ENCODE peak calls at places on chromosomes 16 and 17, in four cellular contexts. One of them, this sample, is unnamed.

GRCh38 chr17:9522074-9522473 is 53.5 kb downstream of the STX8 start:
- DNase-seq in sigmoid colon: no peak
- DNase-seq in SK-N-SH: peak; percentile 49
- DNase-seq in A549: peak; percentile 60
- DNase-seq in this sample: peak; percentile 18

GRCh38 chr16:12646490-12647274 is 157.0 kb downstream of the CPPED1 start:
- DNase-seq in sigmoid colon: no peak
- DNase-seq in SK-N-SH: peak; percentile 25
- DNase-seq in A549: peak; percentile 45
- DNase-seq in this sample: peak; percentile 26

GRCh38 chr17:9079461-9080103 is 58.3 kb downstream of the NTN1 start:
- DNase-seq in sigmoid colon: no peak
- DNase-seq in SK-N-SH: no peak
- DNase-seq in A549: no peak
- DNase-seq in this sample: no peak

GRCh38 chr17:34420254-34420766 is 57.3 kb upstream of the CCL1 start:
- DNase-seq in sigmoid colon: peak; percentile 73
- DNase-seq in SK-N-SH: peak; percentile 85
- DNase-seq in A549: peak; percentile 66
- DNase-seq in this sample: peak; percentile 24

GRCh38 chr16:49465661-49466528 is 92.3 kb downstream of the C16orf78 start:
- DNase-seq in sigmoid colon: peak; percentile 24
- DNase-seq in SK-N-SH: no peak
- DNase-seq in A549: no peak
- DNase-seq in this sample: no peak

GRCh38 chr17:33560165-33560564 is 267.1 kb upstream of the ASIC2 start:
- DNase-seq in sigmoid colon: no peak
- DNase-seq in SK-N-SH: no peak
- DNase-seq in A549: no peak
- DNase-seq in this sample: no peak

GRCh38 chr17:45230410-45230786 is 8.7 kb downstream of the FMNL1 start:
- DNase-seq in sigmoid colon: no peak
- DNase-seq in SK-N-SH: no peak
- DNase-seq in A549: no peak
- DNase-seq in this sample: no peak

GRCh38 chr16:80932725-80933124 is 74.0 kb downstream of the CMC2 start:
- DNase-seq in sigmoid colon: peak; percentile 79
- DNase-seq in SK-N-SH: peak; percentile 37
- DNase-seq in A549: peak; percentile 37
- DNase-seq in this sample: no peak

GRCh38 chr16:53078765-53079484 is 24.1 kb downstream of the CHD9 start:
- DNase-seq in sigmoid colon: no peak
- DNase-seq in SK-N-SH: no peak
- DNase-seq in A549: no peak
- DNase-seq in this sample: no peak

GRCh38 chr16:10895053-10895946 is 18.3 kb downstream of the CIITA start:
- DNase-seq in sigmoid colon: no peak
- DNase-seq in SK-N-SH: no peak
- DNase-seq in A549: no peak
- DNase-seq in this sample: peak; percentile 41

GRCh38 chr17:47161988-47162622 is 27.0 kb downstream of the CDC27 start:
- DNase-seq in sigmoid colon: no peak
- DNase-seq in SK-N-SH: no peak
- DNase-seq in A549: no peak
- DNase-seq in this sample: no peak

GRCh38 chr16:69217433-69217832 is 30.5 kb downstream of the SNTB2 start:
- DNase-seq in sigmoid colon: no peak
- DNase-seq in SK-N-SH: no peak
- DNase-seq in A549: peak; percentile 42
- DNase-seq in this sample: no peak

GRCh38 chr16:58426095-58426494 is 33.8 kb downstream of the GINS3 start:
- DNase-seq in sigmoid colon: no peak
- DNase-seq in SK-N-SH: no peak
- DNase-seq in A549: no peak
- DNase-seq in this sample: no peak

GRCh38 chr17:78652913-78653312 is 75.7 kb upstream of the DNAH17 start:
- DNase-seq in sigmoid colon: peak; percentile 19
- DNase-seq in SK-N-SH: no peak
- DNase-seq in A549: no peak
- DNase-seq in this sample: no peak

GRCh38 chr17:2070241-2071023 is 15.5 kb downstream of the HIC1 start:
- DNase-seq in sigmoid colon: no peak
- DNase-seq in SK-N-SH: no peak
- DNase-seq in A549: no peak
- DNase-seq in this sample: no peak

GRCh38 chr16:3673201-3673600 is 18.7 kb downstream of the DNASE1 start:
- DNase-seq in sigmoid colon: no peak
- DNase-seq in SK-N-SH: no peak
- DNase-seq in A549: no peak
- DNase-seq in this sample: no peak

GRCh38 chr16:963913-964695 is 6.7 kb downstream of the LMF1 start:
- DNase-seq in sigmoid colon: no peak
- DNase-seq in SK-N-SH: no peak
- DNase-seq in A549: no peak
- DNase-seq in this sample: no peak

GRCh38 chr17:67326440-67326839 is 39.9 kb downstream of the PSMD12 start:
- DNase-seq in sigmoid colon: no peak
- DNase-seq in SK-N-SH: no peak
- DNase-seq in A549: no peak
- DNase-seq in this sample: no peak

GRCh38 chr16:12350945-12351344 is 374.4 kb downstream of the SNX29 start:
- DNase-seq in sigmoid colon: no peak
- DNase-seq in SK-N-SH: no peak
- DNase-seq in A549: peak; percentile 12
- DNase-seq in this sample: no peak

GRCh38 chr16:59865071-59865671 is 1131.1 kb upstream of the GOT2 start:
- DNase-seq in sigmoid colon: no peak
- DNase-seq in SK-N-SH: no peak
- DNase-seq in A549: no peak
- DNase-seq in this sample: no peak

GRCh38 chr16:58102665-58103427 is 26.3 kb downstream of the CFAP20 start:
- DNase-seq in sigmoid colon: no peak
- DNase-seq in SK-N-SH: no peak
- DNase-seq in A549: no peak
- DNase-seq in this sample: no peak

GRCh38 chr17:78399028-78399692 is 20.7 kb downstream of the PGS1 start:
- DNase-seq in sigmoid colon: no peak
- DNase-seq in SK-N-SH: no peak
- DNase-seq in A549: no peak
- DNase-seq in this sample: no peak

GRCh38 chr17:7495906-7496434 is 11.8 kb downstream of the POLR2A start:
- DNase-seq in sigmoid colon: no peak
- DNase-seq in SK-N-SH: no peak
- DNase-seq in A549: no peak
- DNase-seq in this sample: no peak

GRCh38 chr16:57277586-57277985 is 6.9 kb downstream of the PLLP start:
- DNase-seq in sigmoid colon: peak; percentile 34
- DNase-seq in SK-N-SH: no peak
- DNase-seq in A549: peak; percentile 36
- DNase-seq in this sample: no peak

GRCh38 chr17:44614862-44615261 is 41.4 kb upstream of the MEIOC start:
- DNase-seq in sigmoid colon: no peak
- DNase-seq in SK-N-SH: no peak
- DNase-seq in A549: no peak
- DNase-seq in this sample: no peak

GRCh38 chr16:80014241-80014939 is 413.9 kb upstream of the MAF start:
- DNase-seq in sigmoid colon: no peak
- DNase-seq in SK-N-SH: no peak
- DNase-seq in A549: peak; percentile 88
- DNase-seq in this sample: no peak

GRCh38 chr17:26792486-26792885 is 501.4 kb upstream of the WSB1 start:
- DNase-seq in sigmoid colon: no peak
- DNase-seq in SK-N-SH: no peak
- DNase-seq in A549: no peak
- DNase-seq in this sample: no peak

GRCh38 chr16:14168146-14168545 is 97.0 kb downstream of the MRTFB start:
- DNase-seq in sigmoid colon: no peak
- DNase-seq in SK-N-SH: no peak
- DNase-seq in A549: no peak
- DNase-seq in this sample: no peak

GRCh38 chr17:31525801-31526549 is 134.5 kb downstream of the RAB11FIP4 start:
- DNase-seq in sigmoid colon: no peak
- DNase-seq in SK-N-SH: peak; percentile 57
- DNase-seq in A549: peak; percentile 66
- DNase-seq in this sample: no peak

GRCh38 chr16:21584817-21585216 is 14.6 kb upstream of the METTL9 start:
- DNase-seq in sigmoid colon: no peak
- DNase-seq in SK-N-SH: no peak
- DNase-seq in A549: no peak
- DNase-seq in this sample: no peak

GRCh38 chr16:89599451-89599858 is 14.0 kb upstream of the DPEP1 start:
- DNase-seq in sigmoid colon: no peak
- DNase-seq in SK-N-SH: peak; percentile 65
- DNase-seq in A549: peak; percentile 81
- DNase-seq in this sample: no peak

GRCh38 chr16:57590654-57591085 is 37.8 kb upstream of the ADGRG1 start:
- DNase-seq in sigmoid colon: no peak
- DNase-seq in SK-N-SH: no peak
- DNase-seq in A549: peak; percentile 44
- DNase-seq in this sample: no peak

GRCh38 chr16:88672776-88673175 is 9.9 kb upstream of the MVD start:
- DNase-seq in sigmoid colon: no peak
- DNase-seq in SK-N-SH: peak; percentile 71
- DNase-seq in A549: peak; percentile 42
- DNase-seq in this sample: no peak

GRCh38 chr16:17372383-17372782 is 98.4 kb downstream of the XYLT1 start:
- DNase-seq in sigmoid colon: no peak
- DNase-seq in SK-N-SH: no peak
- DNase-seq in A549: no peak
- DNase-seq in this sample: no peak

GRCh38 chr17:80636356-80637285 is 92.0 kb downstream of the RPTOR start:
- DNase-seq in sigmoid colon: no peak
- DNase-seq in SK-N-SH: no peak
- DNase-seq in A549: no peak
- DNase-seq in this sample: no peak

GRCh38 chr16:72242757-72243156 is 70.8 kb upstream of the PMFBP1 start:
- DNase-seq in sigmoid colon: no peak
- DNase-seq in SK-N-SH: no peak
- DNase-seq in A549: no peak
- DNase-seq in this sample: no peak

GRCh38 chr16:3066440-3066748 is 954 bp downstream of the IL32 start:
- DNase-seq in sigmoid colon: no peak
- DNase-seq in SK-N-SH: no peak
- DNase-seq in A549: no peak
- DNase-seq in this sample: no peak

DNA sequence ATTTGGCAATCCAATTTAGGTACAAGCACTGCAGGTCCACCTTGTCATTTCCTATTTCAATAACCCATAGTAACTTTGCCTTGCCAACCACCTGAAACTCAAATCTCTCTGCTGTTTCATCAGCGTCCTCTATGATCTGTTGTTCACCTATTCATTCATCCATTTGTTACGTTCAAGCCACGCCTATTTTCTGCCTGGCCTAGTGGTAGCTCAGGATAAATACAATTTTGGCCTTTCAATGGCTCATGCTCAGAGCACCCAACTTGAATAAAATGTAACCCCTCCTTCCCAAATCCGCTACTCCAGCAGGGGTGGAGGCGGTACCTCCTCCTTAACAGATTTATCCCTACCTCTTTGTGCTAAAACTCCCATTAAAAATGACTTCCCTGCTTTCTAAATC is 3.6 kb upstream of the FBXO47 start:
- DNase-seq in sigmoid colon: no peak
- DNase-seq in SK-N-SH: no peak
- DNase-seq in A549: peak; percentile 39
- DNase-seq in this sample: no peak
- TF ChIP-seq EP300 in sigmoid colon: no peak
- TF ChIP-seq EP300 in SK-N-SH: no peak
- TF ChIP-seq EP300 in A549: no peak
- TF ChIP-seq EP300 in this sample: no peak

GRCh38 chr17:56947741-56948140 is 13.1 kb downstream of the COIL start:
- DNase-seq in sigmoid colon: no peak
- DNase-seq in SK-N-SH: no peak
- DNase-seq in A549: no peak
- DNase-seq in this sample: no peak
- H3K4me1 ChIP-seq in sigmoid colon: no peaks in the 10 kb centered on the region
- H3K4me1 ChIP-seq in SK-N-SH: no peaks in the 10 kb centered on the region
- H3K4me1 ChIP-seq in A549: no peaks in the 10 kb centered on the region
- H3K4me1 ChIP-seq in this sample: no peaks in the 10 kb centered on the region

GRCh38 chr17:29645516-29646051 is 22.9 kb upstream of the CORO6 start:
- DNase-seq in sigmoid colon: peak; percentile 93
- DNase-seq in SK-N-SH: peak; percentile 55
- DNase-seq in A549: no peak
- DNase-seq in this sample: peak; percentile 82
- TF ChIP-seq EP300 in sigmoid colon: no peak
- TF ChIP-seq EP300 in SK-N-SH: peak; percentile 32
- TF ChIP-seq EP300 in A549: no peak
- TF ChIP-seq EP300 in this sample: peak; percentile 66

DNA sequence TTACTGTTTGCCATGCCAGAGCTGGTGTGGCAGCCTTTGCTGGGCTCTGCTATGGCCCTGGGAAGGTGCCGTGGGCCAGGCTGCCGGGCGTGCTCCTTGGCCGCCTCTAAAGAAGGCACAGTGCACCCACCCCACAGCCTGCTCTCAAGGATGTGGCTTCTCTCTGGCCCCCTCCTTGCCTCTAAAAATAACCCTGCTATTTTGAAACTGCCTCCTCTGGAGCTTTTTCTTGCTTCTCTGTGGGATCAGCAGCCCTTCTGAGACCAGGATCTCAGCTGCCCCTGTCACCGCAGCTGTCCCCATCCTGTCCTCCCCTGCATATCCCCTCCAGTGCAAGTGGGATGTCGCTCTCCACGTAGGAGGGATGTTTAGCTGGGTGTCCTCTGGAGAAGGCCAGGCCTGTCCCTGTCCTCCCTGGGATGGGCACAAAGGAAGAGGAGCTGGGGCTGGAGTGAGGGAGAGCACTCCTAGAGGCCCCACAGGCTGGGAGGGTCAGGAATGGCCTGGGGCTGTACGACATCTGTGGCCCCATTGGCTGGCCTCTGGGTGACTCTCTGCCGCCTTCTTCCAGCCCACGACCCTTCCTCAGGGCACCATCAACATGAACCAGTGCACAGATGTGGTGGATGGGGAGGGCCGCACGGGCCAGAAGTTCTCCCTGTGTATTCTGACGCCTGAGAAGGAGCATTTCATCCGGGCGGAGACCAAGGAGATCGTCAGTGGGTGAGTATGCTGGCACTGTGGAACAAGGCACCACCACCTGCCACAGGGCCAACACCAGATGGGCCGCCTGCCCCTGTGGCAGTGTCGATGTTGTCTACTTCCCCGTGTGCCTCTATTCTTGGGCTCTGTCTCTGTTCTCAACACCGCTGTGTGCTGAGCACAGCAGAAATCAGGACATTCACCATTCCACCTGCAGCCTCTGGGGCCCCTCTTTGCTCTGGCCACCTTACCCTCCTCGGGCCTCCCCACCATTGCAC is 79.7 kb downstream of the PLD6 start:
- DNase-seq in sigmoid colon: no peak
- DNase-seq in SK-N-SH: no peak
- DNase-seq in A549: no peak
- DNase-seq in this sample: no peak
- H3K4me1 ChIP-seq in sigmoid colon: no peaks in the 10 kb centered on the region
- H3K4me1 ChIP-seq in SK-N-SH: no peaks in the 10 kb centered on the region
- H3K4me1 ChIP-seq in A549: peaks cover 21% of the 10 kb centered on the region
- H3K4me1 ChIP-seq in this sample: peaks cover 9% of the 10 kb centered on the region

This sample was measured in tibial nerve.